ENCODE peak calls at places on chromosomes 5 and 9, in five cellular contexts. V, T, D, O and N are unnamed samples.

GRCh38 chr9:131404581-131404980 is 10.7 kb downstream of the PRRC2B start:
- DNase-seq in V (no peak), T (no peak), D (peak), O (no peak), N (peak)

GRCh38 chr5:170861295-170861854 is 443 bp upstream of the RANBP17 start:
- DNase-seq in V (no peak), T (no peak), D (no peak), O (no peak), N (no peak)

GRCh38 chr5:142323480-142324376 is 1.1 kb downstream of the SPRY4 start:
- DNase-seq in V (peak), T (peak), D (peak), O (no peak), N (peak)

GRCh38 chr5:86909461-86909881 is 291.7 kb downstream of the COX7C start:
- DNase-seq in V (no peak), T (peak), D (no peak), O (no peak), N (peak)

GRCh38 chr5:117077142-117077541 is 502.5 kb upstream of the SEMA6A start:
- DNase-seq in V (no peak), T (no peak), D (no peak), O (no peak), N (no peak)

GRCh38 chr5:51476456-51476855 is 93.2 kb downstream of the ISL1 start:
- DNase-seq in V (no peak), T (no peak), D (no peak), O (no peak), N (no peak)

GRCh38 chr9:29830815-29831214 is 2257.5 kb upstream of the C9orf72 start:
- DNase-seq in V (peak), T (peak), D (no peak), O (no peak), N (no peak)

GRCh38 chr9:136170291-136170901 is 34.5 kb downstream of the LHX3 start:
- DNase-seq in V (peak), T (peak), D (peak), O (no peak), N (no peak)

GRCh38 chr9:86521936-86522335 is 167.7 kb upstream of the TUT7 start:
- DNase-seq in V (no peak), T (no peak), D (no peak), O (no peak), N (no peak)

GRCh38 chr5:90680831-90681420 is 122.3 kb downstream of the ADGRV1 start:
- DNase-seq in V (no peak), T (no peak), D (no peak), O (no peak), N (no peak)

GRCh38 chr9:97853844-97854695 is 1.0 kb downstream of the FOXE1 start:
- DNase-seq in V (peak), T (peak), D (no peak), O (no peak), N (peak)

GRCh38 chr9:87436694-87437093 is 61.0 kb upstream of the DAPK1 start:
- DNase-seq in V (no peak), T (no peak), D (no peak), O (no peak), N (no peak)

GRCh38 chr5:52269853-52270252 is 517.9 kb upstream of the ITGA1 start:
- DNase-seq in V (no peak), T (no peak), D (no peak), O (no peak), N (no peak)

GRCh38 chr5:78899922-78900362 is 85.2 kb downstream of the ARSB start:
- DNase-seq in V (no peak), T (peak), D (peak), O (no peak), N (peak)

GRCh38 chr5:169701910-169702451 is 64.9 kb downstream of the DOCK2 start:
- DNase-seq in V (peak), T (peak), D (peak), O (no peak), N (peak)

GRCh38 chr9:32706004-32706749 is 70.7 kb upstream of the TAF1L start:
- DNase-seq in V (no peak), T (no peak), D (no peak), O (no peak), N (peak)

GRCh38 chr5:95670568-95670967 is 12.2 kb downstream of the SPATA9 start:
- DNase-seq in V (no peak), T (no peak), D (no peak), O (no peak), N (peak)

GRCh38 chr5:140312067-140312790 is 9.3 kb upstream of the PFDN1 start:
- DNase-seq in V (no peak), T (peak), D (peak), O (no peak), N (peak)

GRCh38 chr5:103224118-103224893 is 34.3 kb upstream of the MACIR start:
- DNase-seq in V (peak), T (peak), D (peak), O (peak), N (peak)

GRCh38 chr9:131565369-131565768 is 20.0 kb downstream of the PRRT1B start:
- DNase-seq in V (no peak), T (no peak), D (no peak), O (no peak), N (no peak)

GRCh38 chr9:121613009-121613766 is 38.2 kb upstream of the DAB2IP start:
- DNase-seq in V (no peak), T (no peak), D (no peak), O (no peak), N (no peak)

GRCh38 chr5:171055881-171056454 is 194.2 kb downstream of the RANBP17 start:
- DNase-seq in V (no peak), T (no peak), D (no peak), O (no peak), N (no peak)

GRCh38 chr9:3528466-3528865 is 2.7 kb upstream of the RFX3 start:
- DNase-seq in V (no peak), T (no peak), D (peak), O (peak), N (no peak)

GRCh38 chr9:134419684-134420076 is 93.4 kb downstream of the RXRA start:
- DNase-seq in V (peak), T (peak), D (peak), O (no peak), N (no peak)

GRCh38 chr5:179974946-179975712 is 67.4 kb upstream of the TBC1D9B start:
- DNase-seq in V (peak), T (peak), D (peak), O (no peak), N (no peak)

GRCh38 chr9:133787749-133788015 is 49.5 kb upstream of the SARDH start:
- DNase-seq in V (peak), T (no peak), D (peak), O (peak), N (no peak)

GRCh38 chr5:61964199-61964598 is 341.8 kb upstream of the KIF2A start:
- DNase-seq in V (no peak), T (no peak), D (no peak), O (no peak), N (peak)

GRCh38 chr9:19999491-20000057 is 210.7 kb upstream of the SLC24A2 start:
- DNase-seq in V (no peak), T (no peak), D (no peak), O (peak), N (peak)

GRCh38 chr5:89457411-89458329 is 574.7 kb upstream of the MEF2C start:
- DNase-seq in V (no peak), T (peak), D (peak), O (no peak), N (no peak)

GRCh38 chr5:157719231-157719630 is 12.0 kb upstream of the THG1L start:
- DNase-seq in V (no peak), T (no peak), D (no peak), O (no peak), N (no peak)

GRCh38 chr5:159975462-159976019 is 33.4 kb upstream of the TTC1 start:
- DNase-seq in V (peak), T (peak), D (peak), O (no peak), N (peak)

GRCh38 chr5:132425009-132425937 is 55.8 kb downstream of the SLC22A5 start:
- DNase-seq in V (no peak), T (no peak), D (peak), O (peak), N (peak)

GRCh38 chr9:100341889-100342288 is 10.9 kb downstream of the TEX10 start:
- DNase-seq in V (no peak), T (no peak), D (no peak), O (no peak), N (no peak)

GRCh38 chr5:142727736-142728047 is 41.8 kb upstream of the FGF1 start:
- DNase-seq in V (no peak), T (no peak), D (no peak), O (no peak), N (no peak)

DNA sequence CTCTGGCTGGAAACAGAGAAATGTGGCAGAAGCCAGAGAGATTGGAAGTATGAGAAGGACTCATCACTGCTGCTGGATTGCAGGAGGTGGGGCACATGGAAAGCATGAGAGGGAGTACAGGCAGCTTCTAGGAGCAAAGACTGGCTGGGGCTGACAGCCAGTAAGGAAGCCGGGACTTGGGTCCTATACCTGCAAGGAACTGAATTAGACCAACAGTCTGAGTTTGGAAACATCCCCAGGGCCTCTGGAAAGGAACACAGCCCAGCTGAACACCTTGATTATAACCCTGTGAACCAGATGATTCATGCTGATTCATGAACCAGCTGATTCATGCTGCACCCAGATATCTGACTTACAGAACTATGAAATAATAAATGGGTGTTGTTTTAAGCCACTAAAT is 93.4 kb downstream of the OSTF1 start:
- DNase-seq in V (no peak), T (peak), D (peak), O (no peak), N (peak)
- TF ChIP-seq RCOR1 in V (no peak), T (no peak), D (no peak), O (no peak), N (no peak)

DNA sequence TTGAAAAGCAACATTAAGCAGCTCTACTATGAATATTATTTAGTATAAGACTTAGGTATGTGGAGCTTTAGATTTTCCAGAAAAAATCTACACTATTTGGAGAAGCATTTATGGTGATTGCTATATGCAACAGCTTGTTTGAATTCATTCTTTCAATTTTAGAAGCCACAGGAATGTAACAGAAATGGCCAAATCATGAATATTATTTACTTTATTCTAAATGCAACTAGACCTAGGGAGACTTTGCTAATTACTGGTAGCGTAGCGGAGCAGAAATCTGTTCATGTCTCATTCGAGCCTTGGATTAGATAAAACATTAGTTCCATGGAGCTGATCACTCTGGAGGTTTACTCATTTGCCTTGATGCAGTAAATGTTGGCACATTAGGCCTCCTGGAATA is 290.2 kb downstream of the ZNF608 start:
- DNase-seq in V (no peak), T (no peak), D (no peak), O (no peak), N (peak)
- H3K4me2 ChIP-seq in V (no peak), T (no peak), D (no peak), O (no peak), N (peak)

DNA sequence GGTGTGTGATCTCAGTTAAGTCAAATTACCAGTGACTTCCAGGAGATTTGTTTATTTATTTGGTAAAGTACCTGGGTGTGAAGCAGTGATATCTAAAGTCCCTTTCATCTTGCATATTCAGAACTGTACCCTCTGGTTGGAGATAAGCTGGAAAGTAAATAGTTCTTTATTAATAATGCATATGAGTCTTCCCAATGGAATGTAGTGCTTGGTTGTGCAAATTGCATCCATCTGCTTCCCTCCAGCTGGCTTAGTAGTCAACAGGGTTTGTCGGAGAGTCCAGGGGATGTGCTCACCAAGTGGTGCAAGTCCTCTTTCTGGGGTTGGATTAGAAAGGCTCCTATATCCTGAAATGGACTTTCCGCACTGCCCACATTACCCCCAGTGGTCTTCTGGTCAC is 42.0 kb downstream of the TRPM3 start:
- DNase-seq in V (no peak), T (peak), D (no peak), O (no peak), N (peak)
- TF ChIP-seq RCOR1 in V (no peak), T (no peak), D (no peak), O (no peak), N (no peak)

DNA sequence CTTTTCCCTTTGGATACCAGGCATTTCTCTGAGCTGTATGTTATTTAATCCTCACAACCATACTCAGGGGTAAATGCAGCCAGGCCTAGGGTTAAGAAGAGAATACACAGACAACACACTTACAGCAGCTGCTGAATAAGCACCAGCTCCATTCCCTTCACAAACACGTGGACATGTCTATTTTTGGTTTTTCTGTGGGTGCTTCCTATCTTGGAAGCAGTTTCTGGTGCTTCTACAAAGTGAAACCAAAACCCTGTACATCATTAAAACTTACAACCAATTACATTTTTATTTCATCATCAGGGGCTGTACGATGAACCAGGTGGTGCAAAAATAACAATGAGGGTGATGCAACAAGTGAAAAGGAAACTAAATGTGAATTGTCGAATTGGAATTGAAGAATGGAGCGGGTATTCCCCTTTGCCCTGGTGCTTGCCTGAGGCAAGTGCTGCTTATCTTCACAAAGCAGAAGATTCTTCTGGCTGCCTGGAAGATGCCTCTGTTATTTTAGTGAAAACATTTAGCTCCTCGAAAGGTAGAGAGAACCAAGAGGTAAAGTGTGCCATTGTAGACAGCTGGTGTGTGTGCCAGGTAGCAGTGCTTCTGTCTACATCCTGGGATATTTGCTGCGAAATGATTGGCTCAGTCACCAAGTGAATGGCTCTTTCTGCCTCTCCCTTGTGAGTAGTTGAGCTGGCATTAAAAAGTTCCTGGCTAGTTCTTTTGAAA is 18.6 kb upstream of the IFNB1 start:
- DNase-seq in V (no peak), T (no peak), D (no peak), O (peak), N (peak)
- H3K4me2 ChIP-seq in V (peak), T (peak), D (no peak), O (peak), N (peak)